ENCODE peak calls at places on chromosomes 7 and 10, in nine cellular contexts. B is heart left ventricle; J is CD4-positive, alpha-beta T cell; P is heart right ventricle; V is esophagus mucosa; O is foreskin keratinocyte; Y is activated CD4-positive, alpha-beta T cell treated with anti-CD3 and anti-CD28 coated beads for 36 hours; H is WTC11; D is effector memory CD8-positive, alpha-beta T cell. C is an unnamed sample.

GRCh38 chr10:48533951-48534720 is 70.7 kb downstream of the ARHGAP22 start:
- ATAC-seq in B (peak; percentile 48), J (no peak), P (peak; percentile 22), V (no peak), O (no peak), Y (no peak), H (peak; percentile 38), D (no peak), C (no peak)

GRCh38 chr10:49488056-49488455 is 50.9 kb downstream of the ERCC6 start:
- ATAC-seq in B (no peak), J (no peak), P (no peak), V (no peak), O (no peak), Y (no peak), H (no peak), D (no peak), C (no peak)

GRCh38 chr10:3484306-3485187 is 300.5 kb downstream of the KLF6 start:
- ATAC-seq in B (peak; percentile 53), J (no peak), P (peak; percentile 34), V (no peak), O (no peak), Y (no peak), H (no peak), D (no peak), C (peak; percentile 37)

GRCh38 chr7:155973451-155973997 is 161.3 kb upstream of the SHH start:
- ATAC-seq in B (no peak), J (no peak), P (no peak), V (no peak), O (no peak), Y (no peak), H (no peak), D (no peak), C (no peak)

GRCh38 chr10:103042129-103042528 is 124.0 kb downstream of the CNNM2 start:
- ATAC-seq in B (peak; percentile 64), J (no peak), P (no peak), V (no peak), O (no peak), Y (no peak), H (peak; percentile 90), D (no peak), C (no peak)

GRCh38 chr10:50349554-50349953 is 98.2 kb upstream of the ASAH2 start:
- ATAC-seq in B (no peak), J (no peak), P (no peak), V (no peak), O (no peak), Y (no peak), H (no peak), D (no peak), C (no peak)

GRCh38 chr10:70920519-70920918 is 32.2 kb upstream of the PCBD1 start:
- ATAC-seq in B (no peak), J (no peak), P (no peak), V (peak; percentile 92), O (peak; percentile 19), Y (no peak), H (no peak), D (no peak), C (no peak)

GRCh38 chr7:4268040-4268965 is 413.8 kb upstream of the FOXK1 start:
- ATAC-seq in B (no peak), J (no peak), P (no peak), V (no peak), O (no peak), Y (no peak), H (no peak), D (no peak), C (no peak)

GRCh38 chr10:49394933-49395740 is 752 bp downstream of the DRGX start:
- ATAC-seq in B (no peak), J (no peak), P (no peak), V (no peak), O (peak; percentile 8), Y (no peak), H (peak; percentile 11), D (no peak), C (no peak)

GRCh38 chr7:38748056-38748610 is 117.0 kb upstream of the AMPH start:
- ATAC-seq in B (no peak), J (no peak), P (no peak), V (no peak), O (no peak), Y (no peak), H (no peak), D (no peak), C (no peak)

GRCh38 chr10:120688928-120689327 is 162.2 kb upstream of the WDR11 start:
- ATAC-seq in B (no peak), J (no peak), P (no peak), V (no peak), O (peak; percentile 53), Y (no peak), H (peak; percentile 55), D (no peak), C (no peak)

GRCh38 chr7:8117195-8117594 is 144.8 kb downstream of the ICA1 start:
- ATAC-seq in B (no peak), J (no peak), P (no peak), V (no peak), O (peak; percentile 62), Y (peak; percentile 63), H (no peak), D (no peak), C (no peak)

GRCh38 chr10:11245095-11245479 is 227.4 kb downstream of the CELF2 start:
- ATAC-seq in B (no peak), J (no peak), P (no peak), V (no peak), O (no peak), Y (peak; percentile 4), H (no peak), D (no peak), C (peak; percentile 4)

C was measured in activated CD4-positive, CD25-positive, alpha-beta regulatory T cell treated with anti-CD3 and anti-CD28 coated beads, Interleukin-2, amount 50 U/mL, for 24 hours.